ENCODE peak calls at places on chromosomes 4 and X, in nine cellular contexts. N is heart right ventricle, E is GM23338, F is pancreas, Q is PC-3, P is cardiac muscle cell, B is OCI-LY7, G is IMR-90, O is right lobe of liver. V is an unnamed sample.

GRCh38 chr4:95129708-95130343 is 372.1 kb downstream of the BMPR1B start:
- DNase-seq in N (no peak), E (no peak), F (peak; percentile 15), Q (peak; percentile 97), P (peak; percentile 99), B (no peak), G (peak; percentile 99), O (no peak), V (no peak)

GRCh38 chrX:80747832-80748231 is 61.8 kb downstream of the BRWD3 start:
- DNase-seq in N (no peak), E (no peak), F (no peak), Q (no peak), P (no peak), B (no peak), G (peak; percentile 16), O (no peak), V (no peak)

GRCh38 chr4:41281038-41281634 is 24.4 kb downstream of the UCHL1 start:
- DNase-seq in N (no peak), E (peak; percentile 93), F (peak; percentile 26), Q (peak; percentile 84), P (peak; percentile 86), B (peak; percentile 80), G (peak; percentile 77), O (peak; percentile 50), V (no peak)

GRCh38 chrX:100928660-100929613 is at the start of gene XKRX:
- DNase-seq in N (peak; percentile 28), E (peak; percentile 82), F (peak; percentile 34), Q (peak; percentile 40), P (peak; percentile 15), B (peak; percentile 81), G (no peak), O (peak; percentile 45), V (peak; percentile 75)

GRCh38 chr4:150323551-150324325 is 245.5 kb downstream of the DCLK2 start:
- DNase-seq in N (no peak), E (peak; percentile 21), F (no peak), Q (no peak), P (peak; percentile 49), B (no peak), G (peak; percentile 49), O (no peak), V (no peak)

GRCh38 chr4:54011201-54011600 is 53.2 kb downstream of the CHIC2 start:
- DNase-seq in N (no peak), E (no peak), F (no peak), Q (peak; percentile 36), P (no peak), B (no peak), G (no peak), O (no peak), V (no peak)

GRCh38 chr4:100933628-100934027 is 413.7 kb downstream of the PPP3CA start:
- DNase-seq in N (no peak), E (no peak), F (no peak), Q (no peak), P (peak; percentile 82), B (no peak), G (peak; percentile 11), O (no peak), V (no peak)

GRCh38 chr4:186104895-186105720 is 604 bp downstream of the FAM149A start:
- DNase-seq in N (peak; percentile 27), E (peak; percentile 52), F (peak; percentile 50), Q (no peak), P (peak; percentile 8), B (no peak), G (no peak), O (no peak), V (peak; percentile 56)

GRCh38 chr4:182576609-182577289 is 333.5 kb downstream of the TENM3 start:
- DNase-seq in N (no peak), E (peak; percentile 33), F (no peak), Q (no peak), P (no peak), B (no peak), G (peak; percentile 65), O (no peak), V (no peak)

GRCh38 chr4:157291071-157291470 is 70.5 kb downstream of the GRIA2 start:
- DNase-seq in N (no peak), E (peak; percentile 19), F (no peak), Q (peak; percentile 5), P (peak; percentile 2), B (no peak), G (no peak), O (no peak), V (no peak)

GRCh38 chrX:24341795-24342194 is 18.6 kb upstream of the SUPT20HL1 start:
- DNase-seq in N (no peak), E (no peak), F (no peak), Q (peak; percentile 21), P (peak; percentile 59), B (no peak), G (peak; percentile 81), O (no peak), V (no peak)

GRCh38 chr4:30619679-30620078 is 100.5 kb upstream of the PCDH7 start:
- DNase-seq in N (no peak), E (no peak), F (no peak), Q (no peak), P (peak; percentile 77), B (no peak), G (no peak), O (no peak), V (no peak)

GRCh38 chrX:68714856-68715255 is 67.4 kb downstream of the STARD8 start:
- DNase-seq in N (no peak), E (no peak), F (no peak), Q (no peak), P (no peak), B (no peak), G (no peak), O (no peak), V (no peak)

GRCh38 chrX:136754641-136755040 is 26.1 kb downstream of the ARHGEF6 start:
- DNase-seq in N (peak; percentile 38), E (no peak), F (no peak), Q (no peak), P (peak; percentile 43), B (no peak), G (no peak), O (no peak), V (no peak)

GRCh38 chr4:57132746-57133142 is 22.6 kb upstream of the IGFBP7 start:
- DNase-seq in N (no peak), E (no peak), F (no peak), Q (no peak), P (no peak), B (no peak), G (no peak), O (no peak), V (no peak)

GRCh38 chr4:629916-630641 is 4.7 kb downstream of the PDE6B start:
- DNase-seq in N (no peak), E (no peak), F (no peak), Q (no peak), P (no peak), B (no peak), G (no peak), O (peak; percentile 26), V (no peak)

GRCh38 chr4:29852537-29852936 is 867.6 kb upstream of the PCDH7 start:
- DNase-seq in N (no peak), E (no peak), F (no peak), Q (no peak), P (no peak), B (no peak), G (no peak), O (no peak), V (no peak)

GRCh38 chr4:142567620-142568451 is 278.3 kb downstream of the INPP4B start:
- DNase-seq in N (no peak), E (peak; percentile 7), F (peak; percentile 70), Q (peak; percentile 13), P (no peak), B (no peak), G (peak; percentile 47), O (no peak), V (no peak)

GRCh38 chr4:98448923-98449322 is 187.7 kb downstream of the RAP1GDS1 start:
- DNase-seq in N (peak; percentile 18), E (no peak), F (no peak), Q (no peak), P (peak; percentile 42), B (peak; percentile 43), G (no peak), O (no peak), V (no peak)

GRCh38 chr4:139973611-139974010 is 180.4 kb downstream of the MAML3 start:
- DNase-seq in N (no peak), E (no peak), F (no peak), Q (no peak), P (no peak), B (no peak), G (no peak), O (no peak), V (no peak)
- H3K4me1 ChIP-seq in N (peaks cover 14% of the 10 kb centered on the region), E (peaks cover 5% of the 10 kb centered on the region), F (peaks cover 33% of the 10 kb centered on the region), Q (peaks cover 6% of the 10 kb centered on the region), P (peaks cover 4% of the 10 kb centered on the region), B (peaks cover 24% of the 10 kb centered on the region), G (peaks cover 7% of the 10 kb centered on the region), O (peaks cover 13% of the 10 kb centered on the region), V (peaks cover 72% of the 10 kb centered on the region)

DNA sequence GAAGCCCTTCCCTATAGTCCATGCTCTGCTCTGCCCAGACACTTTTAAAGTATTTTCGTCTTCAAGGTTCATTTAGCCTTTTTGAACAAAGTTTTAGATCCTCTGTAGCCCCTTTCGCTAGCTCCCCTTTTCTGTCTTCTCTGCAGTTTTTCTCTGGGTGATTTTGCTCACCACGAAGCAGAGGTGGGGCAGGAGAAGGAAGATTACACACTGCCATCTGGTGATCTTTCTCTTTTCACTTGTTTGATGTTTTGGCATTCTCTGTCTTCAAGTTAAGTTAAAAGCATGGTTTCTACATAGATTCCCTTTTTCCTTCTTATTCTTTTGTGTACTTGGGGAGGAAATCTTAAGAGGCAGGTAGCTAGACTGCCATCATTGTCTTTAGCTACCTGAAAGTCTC is 43.9 kb downstream of the CC2D2A start:
- DNase-seq in N (no peak), E (no peak), F (no peak), Q (no peak), P (no peak), B (no peak), G (peak; percentile 5), O (no peak), V (no peak)
- TF ChIP-seq CTCF in N (no peak), E (no peak), F (no peak), Q (no peak), P (no peak), B (no peak), G (no peak), O (no peak), V (no peak)

GRCh38 chr4:27308379-27308778 is 447.7 kb downstream of the STIM2 start:
- DNase-seq in N (no peak), E (no peak), F (no peak), Q (no peak), P (no peak), B (no peak), G (no peak), O (no peak), V (no peak)
- H3K4me1 ChIP-seq in N (no peaks in the 10 kb centered on the region), E (no peaks in the 10 kb centered on the region), F (no peaks in the 10 kb centered on the region), Q (no peaks in the 10 kb centered on the region), P (no peaks in the 10 kb centered on the region), B (no peaks in the 10 kb centered on the region), G (no peaks in the 10 kb centered on the region), O (no peaks in the 10 kb centered on the region), V (no peaks in the 10 kb centered on the region)

GRCh38 chrX:18119856-18120255 is 100.8 kb downstream of the BEND2 start:
- DNase-seq in N (no peak), E (peak; percentile 2), F (no peak), Q (peak; percentile 31), P (no peak), B (no peak), G (no peak), O (no peak), V (no peak)
- TF ChIP-seq CTCF in N (no peak), E (no peak), F (no peak), Q (peak; percentile 46), P (no peak), B (no peak), G (no peak), O (no peak), V (no peak)